ENCODE peak calls at places on chromosomes 4 and X, in eight cellular contexts. K is stimulated activated CD4-positive, alpha-beta T cell treated with anti-CD3 and anti-CD28 coated beads, Interleukin-1b, Interleukin-23, amount 100 ng/mL, for 4 hours; C is germinal center; N is substantia nigra; M is mesenteric fat pad; L is activated B cell treated with CpG ODN at 0.5 μM for 24 hours; F is T-helper 2 cell; R is effector CD4-positive, alpha-beta T cell. T is an unnamed sample.

GRCh38 chr4:158993895-158994294 is 109.0 kb upstream of the RAPGEF2 start:
- DNase-seq in M (no peak), F (no peak), K (no peak), N (no peak), C (no peak), R (no peak), L (no peak), T (no peak)

GRCh38 chr4:87032884-87033533 is 98.2 kb downstream of the AFF1 start:
- DNase-seq in N (no peak), M (no peak), F (no peak), K (no peak), L (no peak), R (no peak), C (no peak), T (no peak)

GRCh38 chr4:2823301-2823670 is 20.4 kb upstream of the ADD1 start:
- DNase-seq in N (no peak), C (no peak), M (no peak), K (no peak), F (no peak), L (peak), R (no peak), T (no peak)

GRCh38 chr4:151983854-151984253 is 223.0 kb upstream of the GATB start:
- DNase-seq in K (no peak), M (no peak), L (no peak), C (no peak), F (no peak), R (no peak), N (no peak), T (no peak)

GRCh38 chr4:36241771-36242170 is 2.5 kb downstream of the ARAP2 start:
- DNase-seq in R (no peak), M (no peak), C (peak), N (no peak), K (no peak), F (no peak), L (no peak), T (no peak)

GRCh38 chr4:83138979-83139378 is 24.4 kb upstream of the PLAC8 start:
- DNase-seq in L (no peak), C (no peak), M (no peak), F (no peak), R (no peak), K (no peak), N (no peak), T (no peak)

GRCh38 chr4:2852481-2852881 is 8.8 kb downstream of the ADD1 start:
- DNase-seq in R (no peak), M (no peak), C (peak), K (no peak), N (no peak), L (no peak), F (no peak), T (no peak)

GRCh38 chrX:55159556-55159955 is 60.6 kb upstream of the PAGE5 start:
- DNase-seq in M (no peak), C (no peak), L (no peak), R (no peak), N (no peak), F (no peak), K (no peak), T (no peak)

GRCh38 chr4:184932343-184932742 is 85.9 kb upstream of the HELT start:
- DNase-seq in N (no peak), L (no peak), C (no peak), K (no peak), M (no peak), R (no peak), F (no peak), T (no peak)

GRCh38 chrX:253451-254297 is 27.5 kb upstream of the PLCXD1 start:
- DNase-seq in R (no peak), C (no peak), K (no peak), F (no peak), N (no peak), M (no peak), L (no peak), T (no peak)

GRCh38 chr4:26082565-26082964 is 168.5 kb downstream of the SMIM20 start:
- DNase-seq in N (no peak), K (no peak), C (no peak), M (no peak), F (no peak), R (no peak), L (no peak), T (no peak)

GRCh38 chr4:85747871-85748491 is 273.0 kb downstream of the ARHGAP24 start:
- DNase-seq in N (no peak), R (no peak), C (peak), L (no peak), K (no peak), F (no peak), M (no peak), T (no peak)

GRCh38 chrX:149819371-149819770 is 37.6 kb downstream of the MAGEA9 start:
- DNase-seq in N (no peak), R (no peak), K (no peak), C (no peak), F (no peak), L (no peak), M (no peak), T (no peak)

GRCh38 chrX:16278927-16279326 is 111.6 kb downstream of the MAGEB17 start:
- DNase-seq in R (no peak), C (no peak), K (no peak), M (no peak), F (no peak), N (no peak), L (no peak), T (no peak)

GRCh38 chr4:20283039-20283438 is 31.3 kb downstream of the SLIT2 start:
- DNase-seq in R (no peak), N (no peak), F (no peak), L (no peak), M (no peak), C (no peak), K (no peak), T (no peak)

GRCh38 chr4:10089346-10089745 is 27.3 kb downstream of the WDR1 start:
- DNase-seq in F (no peak), L (no peak), C (no peak), M (no peak), N (no peak), K (no peak), R (no peak), T (no peak)

GRCh38 chrX:120316587-120317283 is 5.5 kb upstream of the TMEM255A start:
- DNase-seq in M (no peak), L (no peak), R (no peak), K (no peak), C (no peak), N (no peak), F (no peak), T (no peak)

GRCh38 chrX:53305996-53306937 is 24.9 kb upstream of the IQSEC2 start:
- DNase-seq in N (no peak), R (no peak), F (no peak), K (no peak), M (no peak), L (no peak), C (no peak), T (no peak)

GRCh38 chr4:141705747-141706377 is 69.5 kb downstream of the IL15 start:
- DNase-seq in F (no peak), L (no peak), M (no peak), N (no peak), K (no peak), C (no peak), R (no peak), T (no peak)

GRCh38 chr4:108531461-108531860 is 88.9 kb upstream of the RPL34 start:
- DNase-seq in N (no peak), K (no peak), M (no peak), F (no peak), C (no peak), R (no peak), L (no peak), T (no peak)

GRCh38 chr4:7973545-7973981 is 33.9 kb upstream of the AFAP1 start:
- DNase-seq in R (no peak), K (no peak), C (no peak), L (no peak), M (no peak), N (no peak), F (no peak), T (no peak)

GRCh38 chr4:21826071-21826470 is 122.5 kb downstream of the KCNIP4 start:
- DNase-seq in F (no peak), L (no peak), M (no peak), N (no peak), R (no peak), C (no peak), K (no peak), T (no peak)

GRCh38 chr4:105496899-105497298 is 23.0 kb upstream of the PPA2 start:
- DNase-seq in K (no peak), F (no peak), N (no peak), C (no peak), R (no peak), M (no peak), L (no peak), T (no peak)

GRCh38 chr4:82811838-82812672 is 13.5 kb upstream of the SCD5 start:
- DNase-seq in F (no peak), N (no peak), K (no peak), L (no peak), M (no peak), R (no peak), C (no peak), T (no peak)

GRCh38 chr4:37665347-37666009 is 20.7 kb downstream of the RELL1 start:
- DNase-seq in F (no peak), N (no peak), K (no peak), L (no peak), C (no peak), R (no peak), M (no peak), T (no peak)

GRCh38 chr4:16018841-16019240 is 55.9 kb upstream of the FGFBP2 start:
- DNase-seq in L (no peak), F (no peak), C (no peak), M (no peak), N (no peak), K (no peak), R (no peak), T (no peak)

GRCh38 chr4:43330288-43330687 is 437.8 kb downstream of the GRXCR1 start:
- DNase-seq in M (no peak), R (no peak), N (no peak), K (no peak), L (no peak), F (no peak), C (no peak), T (no peak)